ENCODE peak calls at places on chromosomes 2 and 18, in eight cellular contexts. V is uterus; C is NCI-H1092; Z is A172; K is dorsolateral prefrontal cortex; I is nephron progenitor cell; H is pancreas; O is activated CD8-positive, alpha-beta memory T cell treated with anti-CD3 and anti-CD28 coated beads, Interleukin-2, amount 50 U/mL, for 4 hours. Q is an unnamed sample.

GRCh38 chr18:77037533-77037932 is 95.0 kb downstream of the MBP start:
- DNase-seq in V (no peak), C (no peak), Z (no peak), K (no peak), I (no peak), H (no peak), O (no peak), Q (no peak)

GRCh38 chr2:54073796-54074195 is 41.6 kb upstream of the ACYP2 start:
- DNase-seq in V (no peak), C (no peak), Z (peak), K (no peak), I (no peak), H (no peak), O (no peak), Q (no peak)

GRCh38 chr2:186042207-186043028 is 303.8 kb downstream of the FSIP2 start:
- DNase-seq in V (no peak), C (no peak), Z (no peak), K (no peak), I (no peak), H (no peak), O (no peak), Q (no peak)

GRCh38 chr18:48782381-48782841 is 168.4 kb downstream of the SMAD7 start:
- DNase-seq in V (peak), C (no peak), Z (no peak), K (no peak), I (no peak), H (no peak), O (no peak), Q (no peak)

GRCh38 chr18:48342588-48342987 is 66.6 kb downstream of the ZBTB7C start:
- DNase-seq in V (no peak), C (peak), Z (no peak), K (no peak), I (no peak), H (no peak), O (no peak), Q (no peak)

GRCh38 chr2:38533180-38533579 is 69.5 kb downstream of the HNRNPLL start:
- DNase-seq in V (no peak), C (no peak), Z (no peak), K (no peak), I (no peak), H (no peak), O (no peak), Q (no peak)

GRCh38 chr2:7292154-7292553 is 374.9 kb downstream of the RNF144A start:
- DNase-seq in V (no peak), C (no peak), Z (no peak), K (no peak), I (no peak), H (no peak), O (no peak), Q (no peak)

GRCh38 chr18:49901862-49902340 is 88.6 kb upstream of the ACAA2 start:
- DNase-seq in V (no peak), C (no peak), Z (peak), K (no peak), I (no peak), H (no peak), O (no peak), Q (no peak)

GRCh38 chr18:37019157-37019571 is 190.2 kb downstream of the KIAA1328 start:
- DNase-seq in V (no peak), C (no peak), Z (no peak), K (no peak), I (no peak), H (no peak), O (no peak), Q (no peak)

GRCh38 chr18:79800353-79801180 is 2.8 kb downstream of the KCNG2 start:
- DNase-seq in V (no peak), C (no peak), Z (no peak), K (peak), I (no peak), H (no peak), O (no peak), Q (no peak)

GRCh38 chr18:76493213-76494107 is 1.6 kb downstream of the ZNF516 start:
- DNase-seq in V (no peak), C (peak), Z (no peak), K (no peak), I (peak), H (no peak), O (peak), Q (no peak)

GRCh38 chr2:19505199-19506136 is 147.0 kb upstream of the OSR1 start:
- DNase-seq in V (no peak), C (no peak), Z (no peak), K (no peak), I (no peak), H (no peak), O (no peak), Q (no peak)

GRCh38 chr2:128457716-128458115 is 139.0 kb upstream of the HS6ST1 start:
- DNase-seq in V (no peak), C (no peak), Z (no peak), K (no peak), I (no peak), H (no peak), O (peak), Q (no peak)

GRCh38 chr2:241659150-241659739 is 21.8 kb downstream of the ATG4B start:
- DNase-seq in V (peak), C (peak), Z (peak), K (no peak), I (peak), H (peak), O (no peak), Q (no peak)

GRCh38 chr2:16049406-16049805 is 109.1 kb downstream of the MYCN start:
- DNase-seq in V (no peak), C (no peak), Z (no peak), K (no peak), I (no peak), H (no peak), O (no peak), Q (no peak)

GRCh38 chr2:230225486-230225885 is at the start of gene SP140:
- DNase-seq in V (no peak), C (no peak), Z (no peak), K (no peak), I (no peak), H (no peak), O (peak), Q (peak)

GRCh38 chr18:57062841-57063240 is 84.0 kb upstream of the BOD1L2 start:
- DNase-seq in V (no peak), C (no peak), Z (no peak), K (no peak), I (no peak), H (no peak), O (no peak), Q (no peak)

GRCh38 chr2:47152803-47153202 is 2.3 kb downstream of the STPG4 start:
- DNase-seq in V (no peak), C (no peak), Z (no peak), K (no peak), I (no peak), H (no peak), O (no peak), Q (no peak)

GRCh38 chr2:41496908-41497307 is 550.9 kb upstream of the PKDCC start:
- DNase-seq in V (no peak), C (no peak), Z (peak), K (no peak), I (no peak), H (no peak), O (no peak), Q (no peak)

GRCh38 chr2:40690525-40690924 is 238.6 kb upstream of the SLC8A1 start:
- DNase-seq in V (no peak), C (no peak), Z (no peak), K (no peak), I (no peak), H (no peak), O (no peak), Q (no peak)

GRCh38 chr18:48922801-48923730 is 27.7 kb downstream of the SMAD7 start:
- DNase-seq in V (peak), C (no peak), Z (peak), K (peak), I (peak), H (no peak), O (peak), Q (no peak)

GRCh38 chr2:111117666-111118454 is 2.9 kb upstream of the BCL2L11 start:
- DNase-seq in V (peak), C (no peak), Z (peak), K (no peak), I (peak), H (peak), O (peak), Q (no peak)

GRCh38 chr2:197372582-197372981 is 62.0 kb upstream of the ANKRD44 start:
- DNase-seq in V (no peak), C (no peak), Z (no peak), K (no peak), I (no peak), H (no peak), O (no peak), Q (no peak)

GRCh38 chr2:206555721-206556120 is 86.6 kb upstream of the FAM237A start:
- DNase-seq in V (no peak), C (no peak), Z (no peak), K (no peak), I (no peak), H (no peak), O (no peak), Q (no peak)